ENCODE peak calls at places on chromosome 1, in ten cellular contexts. V is fibroblast of mammary gland; W is mucosa of descending colon; C is transverse colon; O is lower lobe of right lung; D is CD8-positive, alpha-beta T cell; H is astrocyte of the spinal cord; B is neural progenitor cell; R is epithelial cell of esophagus; X is tibial nerve. F is an unnamed sample.
A peak's percentile ranks its signal among the peaks of the same experiment; 100 is the strongest.

GRCh38 chr1:88549536-88549935 is 134.5 kb upstream of the PKN2 start:
- DNase-seq in V (peak; percentile 12), W (no peak), C (no peak), O (no peak), D (no peak), H (peak; percentile 26), B (no peak), R (peak; percentile 4), X (no peak), F (no peak)

GRCh38 chr1:59574085-59574484 is 240.7 kb upstream of the HOOK1 start:
- DNase-seq in V (peak; percentile 95), W (no peak), C (no peak), O (no peak), D (no peak), H (peak; percentile 93), B (no peak), R (no peak), X (no peak), F (no peak)

GRCh38 chr1:153791856-153792253 is 16.6 kb downstream of the SLC27A3 start:
- DNase-seq in V (peak; percentile 76), W (no peak), C (no peak), O (no peak), D (no peak), H (peak; percentile 52), B (no peak), R (peak; percentile 55), X (no peak), F (no peak)

GRCh38 chr1:153789478-153790148 is 14.4 kb downstream of the SLC27A3 start:
- DNase-seq in V (no peak), W (peak; percentile 39), C (no peak), O (no peak), D (no peak), H (no peak), B (no peak), R (no peak), X (no peak), F (no peak)

GRCh38 chr1:75171876-75172275 is 37.7 kb downstream of the LHX8 start:
- DNase-seq in V (no peak), W (no peak), C (no peak), O (no peak), D (no peak), H (no peak), B (no peak), R (no peak), X (no peak), F (no peak)

GRCh38 chr1:57218487-57219079 is 205.3 kb downstream of the DAB1 start:
- DNase-seq in V (no peak), W (no peak), C (no peak), O (no peak), D (no peak), H (no peak), B (peak; percentile 23), R (no peak), X (no peak), F (peak; percentile 4)

GRCh38 chr1:73771396-73771795 is 426.6 kb downstream of the LRRIQ3 start:
- DNase-seq in V (no peak), W (no peak), C (no peak), O (peak; percentile 43), D (no peak), H (no peak), B (no peak), R (no peak), X (no peak), F (no peak)

GRCh38 chr1:78070210-78070609 is 24.4 kb downstream of the GIPC2 start:
- DNase-seq in V (no peak), W (no peak), C (no peak), O (no peak), D (no peak), H (no peak), B (no peak), R (no peak), X (no peak), F (no peak)

GRCh38 chr1:221356693-221357092 is 385.2 kb downstream of the DUSP10 start:
- DNase-seq in V (no peak), W (no peak), C (no peak), O (no peak), D (no peak), H (no peak), B (no peak), R (no peak), X (no peak), F (no peak)

GRCh38 chr1:9877962-9878361 is 32.1 kb downstream of the CTNNBIP1 start:
- DNase-seq in V (no peak), W (peak; percentile 64), C (peak; percentile 38), O (no peak), D (no peak), H (no peak), B (no peak), R (peak; percentile 95), X (no peak), F (no peak)

GRCh38 chr1:95021794-95022193 is 51.0 kb downstream of the ALG14 start:
- DNase-seq in V (no peak), W (no peak), C (no peak), O (no peak), D (no peak), H (peak; percentile 52), B (no peak), R (no peak), X (no peak), F (no peak)

GRCh38 chr1:89758127-89758526 is 62.7 kb upstream of the LRRC8D start:
- DNase-seq in V (no peak), W (no peak), C (no peak), O (no peak), D (no peak), H (no peak), B (no peak), R (no peak), X (no peak), F (no peak)

GRCh38 chr1:156813750-156814570 is 2.7 kb downstream of the SH2D2A start:
- DNase-seq in V (peak; percentile 39), W (peak; percentile 87), C (peak; percentile 82), O (peak; percentile 81), D (peak; percentile 57), H (no peak), B (peak; percentile 73), R (peak; percentile 55), X (peak; percentile 33), F (peak; percentile 49)

GRCh38 chr1:156812293-156812990 is 4.2 kb downstream of the SH2D2A start:
- DNase-seq in V (no peak), W (no peak), C (no peak), O (no peak), D (no peak), H (no peak), B (no peak), R (peak; percentile 68), X (no peak), F (no peak)

GRCh38 chr1:156815307-156815826 is 1.3 kb downstream of the SH2D2A start:
- DNase-seq in V (peak; percentile 95), W (no peak), C (peak; percentile 31), O (no peak), D (no peak), H (peak; percentile 59), B (peak; percentile 29), R (peak; percentile 60), X (peak; percentile 26), F (no peak)

GRCh38 chr1:156814571-156815260 is 1.9 kb downstream of the SH2D2A start:
- DNase-seq in V (no peak), W (peak; percentile 39), C (no peak), O (no peak), D (no peak), H (no peak), B (no peak), R (peak; percentile 51), X (no peak), F (no peak)

DNA sequence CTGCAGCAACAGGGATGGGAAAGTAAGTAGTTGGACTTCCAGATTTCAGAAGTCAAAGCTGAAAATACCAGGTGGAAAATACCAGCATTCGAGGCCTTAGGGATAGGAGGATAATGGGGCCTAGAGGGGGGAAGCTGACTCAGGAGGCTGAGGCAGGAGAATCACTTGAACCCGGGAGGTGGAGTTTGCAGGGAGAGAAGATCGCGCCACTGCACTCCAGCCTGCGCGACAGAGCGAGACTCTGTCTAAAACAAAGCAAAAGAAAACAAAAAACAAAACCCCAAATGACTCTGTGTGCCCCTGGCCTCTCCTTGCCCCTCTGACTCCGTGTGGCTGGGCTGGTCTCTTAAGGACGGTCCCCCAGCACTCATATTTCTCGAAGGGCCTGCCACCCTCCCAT is 3.4 kb downstream of the SH2D2A start:
- DNase-seq in V (no peak), W (no peak), C (no peak), O (no peak), D (no peak), H (no peak), B (no peak), R (no peak), X (no peak), F (no peak)
- H3K4me3 ChIP-seq in V (no peak overlapping the region), W (no peak overlapping the region), C (peak overlapping the region; percentile 53), O (peak overlapping the region; percentile 56), D (peak overlapping the region; percentile 75), H (no peak overlapping the region), B (peak overlapping the region; percentile 40), R (peak overlapping the region; percentile 42), X (peak overlapping the region; percentile 58), F (no peak overlapping the region)

GRCh38 chr1:231252336-231252735 is 11.3 kb downstream of the GNPAT start:
- DNase-seq in V (no peak), W (no peak), C (no peak), O (no peak), D (no peak), H (no peak), B (no peak), R (peak; percentile 44), X (no peak), F (no peak)
- TF ChIP-seq CTCF in V (no peak), W (no peak), C (no peak), O (no peak), D (no peak), H (no peak), B (no peak), R (no peak), X (no peak), F (no peak)

GRCh38 chr1:243257189-243257588 is 1.3 kb downstream of the SDCCAG8 start:
- DNase-seq in V (no peak), W (no peak), C (no peak), O (no peak), D (no peak), H (no peak), B (no peak), R (no peak), X (no peak), F (no peak)
- H3K4me3 ChIP-seq in V (peak overlapping the region; percentile 84), W (no peak overlapping the region), C (peak overlapping the region; percentile 85), O (peak overlapping the region; percentile 81), D (no peak overlapping the region), H (peak overlapping the region; percentile 65), B (no peak overlapping the region), R (peak overlapping the region; percentile 92), X (peak overlapping the region; percentile 71), F (no peak overlapping the region)

DNA sequence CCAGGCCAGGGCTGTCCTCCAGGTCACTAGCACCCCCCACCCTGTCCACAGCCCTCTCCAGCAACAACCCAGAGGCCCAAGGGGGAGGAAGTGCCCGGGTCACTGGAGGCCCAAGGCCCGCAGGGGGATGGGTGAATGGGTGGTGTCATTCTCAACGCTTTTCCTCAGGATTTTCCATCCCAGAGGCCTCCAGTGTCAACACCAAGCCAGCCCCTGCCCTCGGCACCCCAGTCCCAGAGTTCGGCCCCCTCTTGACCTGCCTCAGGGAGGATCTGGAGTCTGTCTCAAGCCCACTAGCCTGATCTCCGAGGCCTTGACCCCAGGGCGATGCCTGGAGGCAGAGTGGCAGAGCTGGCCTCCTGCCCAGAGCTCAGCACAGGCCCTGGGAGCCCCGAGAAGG is 5.1 kb downstream of the TMEM82 start:
- DNase-seq in V (no peak), W (no peak), C (no peak), O (no peak), D (no peak), H (no peak), B (no peak), R (no peak), X (no peak), F (no peak)
- TF ChIP-seq CTCF in V (no peak), W (no peak), C (no peak), O (no peak), D (no peak), H (no peak), B (no peak), R (no peak), X (no peak), F (no peak)

GRCh38 chr1:101235241-101235695 is 1.6 kb upstream of the S1PR1 start:
- DNase-seq in V (no peak), W (no peak), C (no peak), O (no peak), D (no peak), H (no peak), B (peak; percentile 28), R (no peak), X (no peak), F (no peak)
- H3K4me3 ChIP-seq in V (no peak overlapping the region), W (no peak overlapping the region), C (peak overlapping the region; percentile 69), O (peak overlapping the region; percentile 76), D (peak overlapping the region; percentile 92), H (peak overlapping the region; percentile 65), B (peak overlapping the region; percentile 92), R (peak overlapping the region; percentile 54), X (peak overlapping the region; percentile 65), F (peak overlapping the region; percentile 84)